ENCODE peak calls at places on chromosomes 16 and 17, in five cellular contexts. S, D, C, Y and J are unnamed samples.

GRCh38 chr16:14119799-14120198 is 48.7 kb downstream of the MRTFB start:
- DNase-seq in S (no peak), D (no peak), C (no peak), Y (no peak), J (no peak)

GRCh38 chr16:82629441-82630027 is 2.8 kb downstream of the CDH13 start:
- DNase-seq in S (no peak), D (no peak), C (no peak), Y (no peak), J (no peak)

GRCh38 chr16:23155445-23156049 is 6.3 kb upstream of the USP31 start:
- DNase-seq in S (no peak), D (no peak), C (no peak), Y (peak; percentile 42), J (no peak)

GRCh38 chr17:28406478-28406824 is 439 bp upstream of the SLC46A1 start:
- DNase-seq in S (no peak), D (no peak), C (no peak), Y (peak; percentile 25), J (no peak)

GRCh38 chr16:19005561-19006445 is 22.1 kb downstream of the TMC7 start:
- DNase-seq in S (no peak), D (no peak), C (peak; percentile 49), Y (peak; percentile 22), J (peak; percentile 23)

GRCh38 chr17:62790554-62790953 is 17.6 kb downstream of the MARCHF10 start:
- DNase-seq in S (no peak), D (no peak), C (no peak), Y (no peak), J (no peak)

GRCh38 chr16:635573-636205 is 416 bp downstream of the METTL26 start:
- DNase-seq in S (no peak), D (no peak), C (no peak), Y (no peak), J (no peak)

GRCh38 chr17:57868007-57868774 is 18.3 kb upstream of the MRPS23 start:
- DNase-seq in S (peak; percentile 69), D (no peak), C (peak; percentile 73), Y (peak; percentile 94), J (peak; percentile 86)

GRCh38 chr17:77468897-77469296 is 328.1 kb downstream of the SEC14L1 start:
- DNase-seq in S (no peak), D (no peak), C (no peak), Y (no peak), J (no peak)

GRCh38 chr17:63445571-63446217 is 412 bp downstream of the CYB561 start:
- DNase-seq in S (no peak), D (peak; percentile 41), C (no peak), Y (peak; percentile 74), J (no peak)

GRCh38 chr16:24609740-24610420 is 70.5 kb downstream of the RBBP6 start:
- DNase-seq in S (peak; percentile 39), D (no peak), C (peak; percentile 11), Y (peak; percentile 69), J (peak; percentile 65)

GRCh38 chr17:15213381-15214087 is 51.6 kb downstream of the PMP22 start:
- DNase-seq in S (no peak), D (no peak), C (no peak), Y (no peak), J (no peak)

GRCh38 chr17:56681561-56682266 is 88.2 kb downstream of the NOG start:
- DNase-seq in S (no peak), D (no peak), C (no peak), Y (no peak), J (no peak)

GRCh38 chr17:45286286-45286685 is 24.4 kb upstream of the SPATA32 start:
- DNase-seq in S (no peak), D (no peak), C (no peak), Y (no peak), J (no peak)

GRCh38 chr16:86261379-86261778 is 248.9 kb upstream of the FOXF1 start:
- DNase-seq in S (no peak), D (no peak), C (no peak), Y (no peak), J (no peak)

GRCh38 chr16:46709464-46709863 is 20.0 kb downstream of the ORC6 start:
- DNase-seq in S (no peak), D (no peak), C (no peak), Y (no peak), J (no peak)

GRCh38 chr16:11495066-11495407 is 91.7 kb downstream of the LITAF start:
- DNase-seq in S (no peak), D (no peak), C (no peak), Y (no peak), J (no peak)

GRCh38 chr16:82034981-82035612 is at the start of gene HSD17B2:
- DNase-seq in S (no peak), D (no peak), C (no peak), Y (no peak), J (no peak)

GRCh38 chr16:69397821-69398521 is 12.2 kb upstream of the TERF2 start:
- DNase-seq in S (no peak), D (no peak), C (peak; percentile 70), Y (peak; percentile 60), J (peak; percentile 41)

GRCh38 chr16:86322840-86323239 is 187.5 kb upstream of the FOXF1 start:
- DNase-seq in S (no peak), D (no peak), C (no peak), Y (no peak), J (no peak)

GRCh38 chr17:57645950-57646686 is 99.0 kb downstream of the CCDC182 start:
- DNase-seq in S (no peak), D (no peak), C (no peak), Y (no peak), J (no peak)

GRCh38 chr17:43360376-43360738 is 38.4 kb upstream of the ARL4D start:
- DNase-seq in S (no peak), D (peak; percentile 48), C (peak; percentile 66), Y (peak; percentile 72), J (peak; percentile 47)

GRCh38 chr17:72390675-72391501 is 270.1 kb downstream of the SOX9 start:
- DNase-seq in S (no peak), D (no peak), C (no peak), Y (no peak), J (no peak)

GRCh38 chr17:27379863-27380533 is 76.2 kb upstream of the KSR1 start:
- DNase-seq in S (no peak), D (no peak), C (peak; percentile 65), Y (peak; percentile 70), J (peak; percentile 83)

GRCh38 chr16:58236231-58236690 is 38.4 kb upstream of the CSNK2A2 start:
- DNase-seq in S (peak; percentile 28), D (peak; percentile 10), C (peak; percentile 66), Y (peak; percentile 75), J (peak; percentile 55)

GRCh38 chr16:89315791-89316581 is 98.5 kb downstream of the ZNF778 start:
- DNase-seq in S (no peak), D (peak; percentile 45), C (peak; percentile 63), Y (no peak), J (no peak)

GRCh38 chr17:38592487-38592886 is 13.3 kb downstream of the SRCIN1 start:
- DNase-seq in S (no peak), D (no peak), C (no peak), Y (no peak), J (no peak)

GRCh38 chr17:29070795-29071194 is 27.9 kb downstream of the PIPOX start:
- DNase-seq in S (no peak), D (no peak), C (no peak), Y (no peak), J (no peak)

GRCh38 chr16:79519448-79519847 is 81.1 kb downstream of the MAF start:
- DNase-seq in S (no peak), D (no peak), C (no peak), Y (peak; percentile 41), J (no peak)

GRCh38 chr16:88596477-88596876 is 26.3 kb downstream of the ZC3H18 start:
- DNase-seq in S (no peak), D (no peak), C (no peak), Y (no peak), J (no peak)

GRCh38 chr17:44122825-44123355 is 551 bp downstream of the HDAC5 start:
- DNase-seq in S (no peak), D (no peak), C (no peak), Y (no peak), J (no peak)

GRCh38 chr17:41864837-41865595 is at the start of gene KLHL11:
- DNase-seq in S (peak; percentile 38), D (peak; percentile 72), C (peak; percentile 87), Y (peak; percentile 90), J (peak; percentile 86)

GRCh38 chr17:61833536-61834203 is 29.7 kb downstream of the BRIP1 start:
- DNase-seq in S (no peak), D (no peak), C (no peak), Y (no peak), J (no peak)

GRCh38 chr16:19118938-19119431 is 5.2 kb downstream of the ITPRIPL2 start:
- DNase-seq in S (no peak), D (no peak), C (peak; percentile 68), Y (peak; percentile 26), J (peak; percentile 73)

GRCh38 chr17:42459256-42459982 is 741 bp downstream of the ATP6V0A1 start:
- DNase-seq in S (no peak), D (no peak), C (peak; percentile 36), Y (peak; percentile 47), J (peak; percentile 60)

GRCh38 chr16:19520861-19521331 is 1.0 kb downstream of the GDE1 start:
- DNase-seq in S (no peak), D (no peak), C (no peak), Y (no peak), J (no peak)

GRCh38 chr16:88536510-88536909 is 33.7 kb upstream of the ZC3H18 start:
- DNase-seq in S (no peak), D (no peak), C (no peak), Y (no peak), J (no peak)

GRCh38 chr17:8753976-8754440 is 4.3 kb downstream of the SPDYE4 start:
- DNase-seq in S (no peak), D (no peak), C (no peak), Y (no peak), J (no peak)
- TF ChIP-seq CTCF in S (no peak), D (no peak), C (no peak), Y (peak; percentile 50), J (peak; percentile 34)

DNA sequence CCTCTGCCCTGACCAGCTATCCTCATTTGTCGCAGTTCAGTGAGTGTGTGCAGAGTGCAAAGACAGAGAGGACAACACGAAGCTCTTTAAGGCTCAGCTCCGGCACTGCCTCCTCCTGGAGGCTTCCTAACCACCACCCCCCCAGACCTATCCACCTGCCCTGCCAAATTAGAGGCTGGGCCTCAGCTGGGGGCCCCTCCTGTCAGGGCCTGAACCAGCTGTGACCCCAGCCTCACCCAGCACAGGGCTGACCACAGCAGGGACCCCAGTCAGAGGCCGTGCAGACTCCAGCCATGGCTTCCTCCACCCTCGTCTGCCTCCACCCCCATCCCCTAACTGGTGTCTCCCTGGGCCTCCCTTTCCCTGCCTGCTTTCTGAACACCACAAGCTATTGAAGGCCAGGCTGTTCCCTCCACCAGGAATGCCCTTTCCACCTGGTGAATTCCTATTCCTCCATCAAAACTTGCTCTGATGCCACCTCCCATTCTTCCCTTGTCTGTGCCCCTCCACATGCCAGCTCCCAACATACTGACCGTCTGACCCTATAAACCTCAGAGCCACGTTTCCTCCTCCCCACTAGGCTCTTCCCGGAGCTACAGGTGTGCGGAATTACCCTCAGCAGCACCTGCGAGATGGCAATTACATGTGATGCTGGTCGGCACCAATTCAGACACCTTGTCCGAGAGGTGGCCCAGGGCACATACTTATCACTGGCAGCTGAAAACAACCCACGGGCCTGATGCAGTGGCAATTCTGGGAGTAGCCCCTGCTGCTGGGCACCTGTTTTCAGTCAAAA is 8.8 kb downstream of the SREBF1 start:
- DNase-seq in S (no peak), D (no peak), C (no peak), Y (no peak), J (no peak)
- H3K27ac ChIP-seq in S (no peak overlapping the region), D (no peak overlapping the region), C (no peak overlapping the region), Y (no peak overlapping the region), J (no peak overlapping the region)

GRCh38 chr17:21289175-21289901 is 4.8 kb downstream of the MAP2K3 start:
- DNase-seq in S (no peak), D (no peak), C (no peak), Y (no peak), J (no peak)
- H3K4me3 ChIP-seq in S (peak overlapping the region; percentile 88), D (no peak overlapping the region), C (no peak overlapping the region), Y (no peak overlapping the region), J (no peak overlapping the region)

GRCh38 chr16:68083861-68084503 is 1.2 kb upstream of the NFATC3 start:
- DNase-seq in S (no peak), D (no peak), C (no peak), Y (no peak), J (no peak)
- TF ChIP-seq CTCF in S (no peak), D (no peak), C (no peak), Y (no peak), J (no peak)